ENCODE peak calls at places on chromosome 7, in four cellular contexts. C is GM12891, Y is GM12878, X is K562. L is an unnamed sample.

GRCh38 chr7:69756235-69756634 is 158.0 kb downstream of the AUTS2 start:
- DNase-seq in C (no peak), Y (no peak), X (no peak), L (no peak)

GRCh38 chr7:50628469-50629084 is 63.4 kb upstream of the DDC start:
- DNase-seq in C (no peak), Y (no peak), X (no peak), L (no peak)

GRCh38 chr7:133479456-133480097 is 226.7 kb downstream of the EXOC4 start:
- DNase-seq in C (no peak), Y (no peak), X (no peak), L (no peak)

GRCh38 chr7:97390915-97391593 is 273.6 kb downstream of the SDHAF3 start:
- DNase-seq in C (no peak), Y (no peak), X (no peak), L (no peak)

GRCh38 chr7:101754432-101755159 is 62.8 kb upstream of the CUX1 start:
- DNase-seq in C (no peak), Y (no peak), X (no peak), L (no peak)

GRCh38 chr7:103857435-103857834 is 132.0 kb downstream of the RELN start:
- DNase-seq in C (no peak), Y (no peak), X (peak; percentile 14), L (no peak)

GRCh38 chr7:155951554-155952158 is 139.4 kb upstream of the SHH start:
- DNase-seq in C (no peak), Y (no peak), X (no peak), L (no peak)

GRCh38 chr7:5424689-5425506 is 1.3 kb upstream of the TNRC18 start:
- DNase-seq in C (no peak), Y (no peak), X (peak; percentile 57), L (peak; percentile 52)

GRCh38 chr7:130432886-130433285 is 7.9 kb downstream of the CEP41 start:
- DNase-seq in C (no peak), Y (no peak), X (no peak), L (no peak)

GRCh38 chr7:74269757-74270277 is 15.6 kb upstream of the RFC2 start:
- DNase-seq in C (no peak), Y (peak; percentile 74), X (peak; percentile 81), L (peak; percentile 67)

GRCh38 chr7:141979611-141980010 is 6.0 kb upstream of the TAS2R38 start:
- DNase-seq in C (no peak), Y (no peak), X (no peak), L (peak; percentile 54)

GRCh38 chr7:503575-504111 is 16.0 kb downstream of the PDGFA start:
- DNase-seq in C (no peak), Y (no peak), X (no peak), L (no peak)

GRCh38 chr7:39952378-39952777 is 2.3 kb downstream of the CDK13 start:
- DNase-seq in C (no peak), Y (no peak), X (no peak), L (no peak)

GRCh38 chr7:110803602-110804143 is 287.3 kb upstream of the LRRN3 start:
- DNase-seq in C (no peak), Y (no peak), X (no peak), L (no peak)

GRCh38 chr7:4739528-4739992 is 35.9 kb upstream of the AP5Z1 start:
- DNase-seq in C (no peak), Y (no peak), X (peak; percentile 74), L (no peak)

GRCh38 chr7:140940866-140941265 is 16.1 kb upstream of the BRAF start:
- DNase-seq in C (no peak), Y (no peak), X (no peak), L (no peak)

GRCh38 chr7:103113164-103113563 is 35.7 kb downstream of the NAPEPLD start:
- DNase-seq in C (no peak), Y (no peak), X (no peak), L (no peak)

GRCh38 chr7:82268632-82269031 is 174.9 kb downstream of the CACNA2D1 start:
- DNase-seq in C (no peak), Y (no peak), X (no peak), L (no peak)

GRCh38 chr7:128921866-128922440 is 11.4 kb upstream of the KCP start:
- DNase-seq in C (no peak), Y (no peak), X (no peak), L (no peak)

GRCh38 chr7:107889992-107890391 is 991 bp upstream of the DLD start:
- DNase-seq in C (no peak), Y (no peak), X (peak; percentile 32), L (no peak)

GRCh38 chr7:107890962-107891618 is at the start of gene DLD:
- DNase-seq in C (peak; percentile 91), Y (peak; percentile 74), X (peak; percentile 99), L (peak; percentile 76)

GRCh38 chr7:107891619-107892366 is 810 bp downstream of the DLD start:
- DNase-seq in C (no peak), Y (no peak), X (peak; percentile 70), L (peak; percentile 32)

DNA sequence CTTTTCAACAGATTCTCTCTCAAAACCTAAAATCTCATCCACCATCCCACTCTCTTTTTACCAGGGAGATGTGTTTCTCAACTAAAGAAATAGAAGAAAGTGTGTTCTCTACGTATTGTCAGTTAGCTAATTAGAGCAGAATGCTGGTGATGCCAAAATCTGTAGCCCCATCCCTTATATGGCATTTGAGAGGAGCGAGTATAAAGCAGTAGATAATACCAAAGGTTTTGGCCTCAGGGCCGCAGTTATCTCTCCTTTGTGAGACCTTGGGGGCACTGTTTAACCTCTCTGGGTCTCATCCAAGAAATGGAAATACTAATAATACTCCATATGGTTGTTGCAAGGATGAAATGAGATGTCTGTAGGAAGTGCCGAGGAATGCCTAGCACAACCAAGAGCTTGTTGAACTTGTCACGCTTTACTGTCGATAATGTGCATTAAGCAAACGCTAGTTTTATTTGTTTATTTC is 456 bp upstream of the DLD start:
- DNase-seq in C (no peak), Y (no peak), X (no peak), L (peak; percentile 5)
- TF ChIP-seq SPI1 in C (no peak), Y (no peak), X (no peak), L (no peak)

DNA sequence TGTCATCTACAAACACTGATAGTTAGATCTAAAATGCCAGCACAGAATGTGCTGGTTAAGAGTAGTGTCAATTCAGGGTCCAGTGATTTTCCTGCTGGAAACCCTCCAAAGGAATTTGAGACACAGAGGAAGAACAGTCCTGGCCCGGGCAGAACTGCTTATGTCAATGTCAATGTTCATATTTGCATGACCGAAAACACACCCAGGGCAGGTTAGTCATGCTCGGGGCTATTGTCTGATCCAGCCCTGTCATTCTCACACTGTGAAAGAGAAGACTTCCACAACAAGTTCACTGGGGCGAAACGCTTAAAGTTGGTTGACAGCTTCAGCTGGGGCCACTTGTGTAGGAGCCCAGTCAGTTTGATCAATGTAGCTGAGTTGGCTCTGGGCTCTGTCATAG is 139.3 kb downstream of the C1GALT1 start:
- DNase-seq in C (no peak), Y (peak; percentile 68), X (no peak), L (no peak)
- TF ChIP-seq SPI1 in C (no peak), Y (no peak), X (no peak), L (no peak)

DNA sequence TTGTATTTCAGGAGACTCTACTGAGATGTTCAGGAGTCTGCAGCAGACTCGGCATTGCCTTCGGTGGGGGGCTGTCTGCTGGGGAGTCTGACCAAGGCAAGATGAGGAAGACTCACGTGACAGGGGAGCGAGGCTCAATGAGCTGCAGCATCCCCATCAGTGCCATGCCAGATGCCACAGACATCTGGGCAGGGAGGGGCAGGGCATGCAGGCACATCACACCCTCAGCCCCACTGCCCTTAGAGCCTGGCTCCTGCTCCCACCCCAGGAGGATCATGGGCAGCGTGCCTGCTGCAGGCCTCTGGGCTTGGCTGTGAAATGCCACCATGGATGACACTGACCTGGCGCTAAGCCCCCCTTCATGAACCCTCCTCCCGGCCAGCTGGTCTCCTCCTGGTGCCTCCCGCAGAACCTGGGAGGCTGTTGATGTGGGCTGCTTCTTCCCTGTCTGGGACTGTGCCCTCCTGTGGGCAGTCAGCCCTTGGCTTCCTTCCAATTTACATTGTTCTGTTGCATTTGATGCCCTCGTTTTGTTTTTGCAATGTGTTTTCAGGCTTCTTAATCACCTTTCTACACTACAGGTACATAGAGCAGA is 235.0 kb downstream of the PAXIP1 start:
- DNase-seq in C (no peak), Y (no peak), X (no peak), L (no peak)
- TF ChIP-seq SPI1 in C (no peak), Y (no peak), X (no peak), L (no peak)

GRCh38 chr7:28830831-28831230 is 127.3 kb downstream of the TRIL start:
- DNase-seq in C (no peak), Y (no peak), X (no peak), L (no peak)
- TF ChIP-seq SPI1 in C (no peak), Y (no peak), X (no peak), L (no peak)

DNA sequence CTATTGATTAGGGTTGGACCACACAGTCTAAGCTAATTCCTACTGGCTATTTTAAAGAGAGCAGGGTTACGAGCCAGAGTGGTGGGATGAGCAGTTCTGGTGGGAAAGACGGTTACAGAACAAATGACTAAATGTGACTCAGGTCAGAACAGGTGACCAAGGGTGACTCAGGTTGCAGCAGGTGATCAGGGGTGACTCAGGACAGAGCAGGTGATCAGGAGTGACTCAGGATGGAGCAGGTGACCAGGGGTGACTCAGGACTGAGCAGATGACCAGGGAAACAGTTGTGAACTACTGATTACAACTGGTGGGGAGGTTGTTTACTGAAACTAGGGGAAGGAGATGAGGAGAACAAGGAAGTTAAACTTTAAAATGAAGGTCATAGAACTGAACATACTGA is 366.3 kb downstream of the ABCA13 start:
- DNase-seq in C (no peak), Y (no peak), X (no peak), L (no peak)
- TF ChIP-seq SPI1 in C (no peak), Y (no peak), X (no peak), L (no peak)

L was measured in HL-60.